ENCODE peak calls at places on chromosomes 11 and 22, in ten cellular contexts. D is A172; R is fibroblast of lung; V is SW 1271; T is iris pigment epithelial cell; P is CD4-positive, alpha-beta T cell; S is stimulated activated CD4-positive, alpha-beta T cell treated with anti-CD3 and anti-CD28 coated beads, Interleukin-4, amount 100 ng/mL, for 1 hour; L is LNCaP clone FGC; H is globus pallidus; M is stimulated activated CD8-positive, alpha-beta memory T cell treated with anti-CD3 and anti-CD28 coated beads, Interleukin-4, amount 100 ng/mL, for 24 hours. B is an unnamed sample.

GRCh38 chr11:71323876-71324526 is 71.6 kb upstream of the SHANK2 start:
- DNase-seq in S (no peak), D (no peak), T (no peak), P (no peak), H (no peak), V (no peak), L (no peak), M (no peak), R (no peak), B (no peak)

GRCh38 chr11:74008373-74009229 is at the start of gene UCP3:
- DNase-seq in M (no peak), P (no peak), H (no peak), V (no peak), T (no peak), R (no peak), D (no peak), L (no peak), S (no peak), B (no peak)

GRCh38 chr11:65867284-65868071 is 5.1 kb downstream of the EFEMP2 start:
- DNase-seq in S (peak; percentile 37), R (no peak), D (no peak), H (no peak), M (peak; percentile 24), P (no peak), V (no peak), T (no peak), L (no peak), B (no peak)

GRCh38 chr22:48244388-48245118 is 1482.1 kb downstream of the TBC1D22A start:
- DNase-seq in L (no peak), V (no peak), S (no peak), M (no peak), P (no peak), R (no peak), T (no peak), H (no peak), D (no peak), B (no peak)

GRCh38 chr11:65884716-65885092 is 3.6 kb downstream of the FIBP start:
- DNase-seq in S (peak; percentile 84), P (peak; percentile 70), L (peak; percentile 37), R (peak; percentile 61), V (peak; percentile 65), T (peak; percentile 56), M (peak; percentile 70), D (no peak), H (peak; percentile 78), B (peak; percentile 32)

GRCh38 chr11:15780837-15781236 is 575.5 kb downstream of the SOX6 start:
- DNase-seq in H (no peak), T (no peak), R (peak; percentile 31), L (no peak), P (no peak), V (no peak), D (no peak), M (no peak), S (no peak), B (no peak)

GRCh38 chr11:103851166-103851651 is 185.2 kb upstream of the DDI1 start:
- DNase-seq in L (no peak), R (peak; percentile 79), D (no peak), P (no peak), H (no peak), S (no peak), V (no peak), T (peak; percentile 90), M (no peak), B (no peak)

GRCh38 chr22:35630891-35631290 is 13.8 kb upstream of the MB start:
- DNase-seq in S (no peak), V (no peak), P (no peak), D (no peak), T (no peak), R (no peak), M (no peak), H (no peak), L (no peak), B (no peak)

GRCh38 chr11:16160146-16160545 is 196.2 kb downstream of the SOX6 start:
- DNase-seq in M (no peak), S (no peak), L (no peak), T (no peak), R (no peak), V (no peak), P (no peak), H (no peak), D (no peak), B (no peak)